ENCODE peak calls at places on chromosomes 12 and 14, in ten cellular contexts. L, J, I, P, O, N, K, Z, G and X are unnamed samples.
A peak's percentile ranks its signal among the peaks of the same experiment; 100 is the strongest.

GRCh38 chr14:36096090-36096489 is 80.4 kb downstream of the PTCSC3 start:
- DNase-seq in N (peak; percentile 37), L (no peak), G (no peak), P (no peak), K (no peak), I (no peak), Z (no peak), J (no peak), O (no peak), X (no peak)

GRCh38 chr12:122868471-122869177 is 27.3 kb downstream of the VPS37B start:
- DNase-seq in K (no peak), I (no peak), L (no peak), O (no peak), G (no peak), N (no peak), P (no peak), Z (no peak), J (no peak), X (no peak)

GRCh38 chr12:563899-564298 is 99.3 kb downstream of the NINJ2 start:
- DNase-seq in Z (no peak), N (no peak), P (no peak), O (no peak), I (no peak), J (no peak), K (no peak), G (no peak), L (no peak), X (no peak)

GRCh38 chr12:5787828-5788227 is 157.2 kb downstream of the ANO2 start:
- DNase-seq in P (no peak), J (no peak), O (no peak), K (no peak), G (no peak), Z (no peak), N (no peak), I (no peak), L (no peak), X (no peak)

GRCh38 chr14:36835145-36835544 is 173.5 kb downstream of the PAX9 start:
- DNase-seq in I (no peak), G (no peak), P (no peak), O (no peak), Z (no peak), K (no peak), N (no peak), J (no peak), L (no peak), X (no peak)

GRCh38 chr12:118689793-118690192 is 291.5 kb upstream of the SRRM4 start:
- DNase-seq in J (no peak), O (no peak), I (no peak), L (no peak), P (no peak), K (no peak), N (no peak), Z (no peak), G (no peak), X (no peak)

GRCh38 chr14:64726585-64726890 is 22.3 kb downstream of the PLEKHG3 start:
- DNase-seq in K (no peak), J (no peak), P (peak; percentile 60), N (peak; percentile 96), L (peak; percentile 91), I (peak; percentile 82), O (no peak), G (no peak), Z (no peak), X (peak; percentile 99)

GRCh38 chr12:79560165-79560889 is 130.4 kb downstream of the PAWR start:
- DNase-seq in K (no peak), P (no peak), N (peak; percentile 56), J (no peak), L (no peak), I (no peak), G (no peak), Z (no peak), O (no peak), X (no peak)

GRCh38 chr14:77599894-77600293 is 16.5 kb downstream of the SPTLC2 start:
- DNase-seq in P (no peak), K (no peak), L (no peak), J (no peak), O (no peak), Z (no peak), N (no peak), I (no peak), G (no peak), X (no peak)

GRCh38 chr12:114884535-114884934 is 200.6 kb upstream of the TBX3 start:
- DNase-seq in N (no peak), O (no peak), J (no peak), G (no peak), I (no peak), P (no peak), Z (no peak), L (no peak), K (no peak), X (no peak)

GRCh38 chr14:101562659-101563351 is 1.5 kb downstream of the DIO3 start:
- DNase-seq in I (no peak), N (no peak), G (no peak), Z (no peak), J (peak; percentile 11), L (no peak), P (no peak), K (no peak), O (no peak), X (no peak)

GRCh38 chr14:43408472-43408871 is 1098.6 kb downstream of the FSCB start:
- DNase-seq in I (no peak), Z (no peak), J (no peak), L (no peak), P (no peak), G (no peak), N (peak; percentile 80), O (no peak), K (no peak), X (no peak)
- TF ChIP-seq CTCF in I (no peak), Z (no peak), J (no peak), L (no peak), P (no peak), G (no peak), N (no peak), O (no peak), K (no peak), X (no peak)

DNA sequence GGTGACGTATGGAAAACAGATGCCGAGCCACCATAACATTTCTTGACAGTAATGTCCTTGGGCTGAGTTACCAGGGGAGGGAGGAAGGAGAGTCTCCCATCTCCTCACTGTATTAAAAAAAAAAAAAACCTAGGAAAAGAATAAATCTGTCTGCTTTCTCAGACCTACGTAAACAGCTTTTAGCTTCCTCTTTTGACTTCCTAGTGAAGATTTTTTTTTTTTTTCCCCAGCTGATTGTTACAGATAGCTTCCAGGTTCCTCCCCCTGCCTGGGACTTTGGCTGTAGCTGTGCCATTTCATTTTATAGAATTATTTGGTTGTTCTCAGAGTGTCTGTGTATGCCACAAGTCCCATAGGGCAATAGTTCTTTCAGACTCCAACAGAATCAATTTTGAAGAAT is 23.0 kb upstream of the GNS start:
- DNase-seq in K (no peak), O (no peak), J (no peak), N (no peak), I (no peak), P (no peak), Z (no peak), L (no peak), G (no peak), X (no peak)
- H3K27ac ChIP-seq in K (no peak overlapping the region), O (no peak overlapping the region), J (peak overlapping the region; percentile 77), N (no peak overlapping the region), I (no peak overlapping the region), P (no peak overlapping the region), Z (peak overlapping the region; percentile 73), L (peak overlapping the region; percentile 95), G (no peak overlapping the region), X (no peak overlapping the region)

DNA sequence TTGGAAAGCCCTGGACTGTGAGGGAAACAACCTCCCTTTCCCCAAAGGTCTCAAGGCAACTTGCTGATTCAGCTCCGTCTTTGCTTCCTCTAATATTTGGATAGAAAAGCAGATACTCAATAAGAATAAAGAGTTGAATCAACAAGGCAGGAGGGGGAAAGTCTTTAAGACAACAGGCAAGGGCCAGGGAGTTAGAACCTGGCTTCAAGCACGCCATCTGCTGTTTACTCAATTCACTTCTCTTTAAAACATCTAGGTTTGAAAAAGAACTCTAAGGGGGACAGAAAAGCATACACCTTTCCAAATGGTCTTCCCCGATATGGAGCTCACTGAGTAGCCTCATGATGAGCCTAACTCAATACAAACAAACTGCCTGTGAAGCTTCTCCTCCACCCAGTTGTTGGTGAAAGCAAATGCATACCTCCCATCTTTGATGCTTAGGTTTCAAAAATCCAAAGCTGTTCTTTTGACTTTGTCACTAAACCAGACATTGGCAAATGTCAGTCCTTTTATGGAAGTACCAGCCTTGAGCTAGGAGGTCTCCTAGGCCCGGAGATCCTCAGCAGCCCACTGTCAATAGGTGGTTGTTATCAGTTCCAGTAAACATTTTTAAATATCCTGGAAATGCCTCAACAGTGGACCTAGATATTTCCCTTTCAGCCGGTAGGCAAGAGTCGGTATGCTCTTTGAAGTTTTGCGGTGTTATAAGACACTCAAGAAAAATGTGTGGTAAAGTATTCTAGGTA is 76.2 kb downstream of the SAMD4A start:
- DNase-seq in N (peak; percentile 46), O (no peak), L (no peak), J (no peak), G (no peak), I (no peak), K (no peak), Z (no peak), P (no peak), X (no peak)
- TF ChIP-seq CTCF in N (peak; percentile 63), O (no peak), L (peak; percentile 20), J (peak; percentile 16), G (no peak), I (peak; percentile 51), K (peak; percentile 37), Z (no peak), P (peak; percentile 55), X (peak; percentile 47)

DNA sequence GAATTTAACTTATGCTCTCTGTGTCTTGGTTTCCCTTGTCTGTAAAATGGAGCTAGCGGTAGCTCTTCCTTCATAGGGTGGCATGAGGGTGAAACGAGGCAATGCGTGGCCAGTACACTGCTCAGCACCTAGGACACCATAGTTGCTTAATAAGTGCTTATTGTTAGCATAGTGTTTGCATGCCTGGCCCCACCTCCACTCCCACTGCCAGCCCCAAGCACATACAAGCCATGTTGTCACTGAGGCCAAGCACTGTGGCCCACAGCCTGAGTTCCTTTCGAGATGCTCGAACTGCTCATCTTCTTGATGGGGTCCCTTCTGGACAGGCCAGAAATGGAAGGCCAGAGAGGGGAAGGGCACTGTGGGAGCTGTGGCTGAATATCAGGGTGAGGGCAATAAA is 839 bp downstream of the FICD start:
- DNase-seq in P (no peak), G (no peak), K (no peak), I (no peak), O (no peak), N (peak; percentile 25), Z (no peak), J (no peak), L (peak; percentile 44), X (no peak)
- H3K27ac ChIP-seq in P (no peak overlapping the region), G (peak overlapping the region; percentile 70), K (no peak overlapping the region), I (peak overlapping the region; percentile 66), O (no peak overlapping the region), N (no peak overlapping the region), Z (peak overlapping the region; percentile 77), J (peak overlapping the region; percentile 76), L (peak overlapping the region; percentile 46), X (no peak overlapping the region)